ENCODE peak calls at places on chromosomes 3 and 15, in ten cellular contexts. Q is posterior vena cava; D is CD8-positive, alpha-beta memory T cell; Y is adrenal gland; J is activated CD8-positive, alpha-beta memory T cell treated with anti-CD3 and anti-CD28 coated beads for 48 hours; H is HuH-7; I is GM13977; N is GM12865; M is Right ventricle myocardium superior; K is heart left ventricle. S is an unnamed sample.

GRCh38 chr3:85304360-85304964 is 345.7 kb downstream of the CADM2 start:
- DNase-seq in Q (no peak), D (no peak), Y (no peak), J (no peak), H (peak), I (no peak), N (no peak), M (no peak), K (no peak), S (peak)

GRCh38 chr15:80480909-80481308 is 76.7 kb downstream of the ARNT2 start:
- DNase-seq in Q (peak), D (no peak), Y (peak), J (no peak), H (no peak), I (no peak), N (no peak), M (peak), K (peak), S (peak)

GRCh38 chr3:126481808-126482502 is 6.3 kb upstream of the ZXDC start:
- DNase-seq in Q (no peak), D (no peak), Y (peak), J (no peak), H (no peak), I (no peak), N (no peak), M (peak), K (peak), S (peak)

GRCh38 chr3:196655496-196655895 is 16.0 kb downstream of the NRROS start:
- DNase-seq in Q (peak), D (no peak), Y (no peak), J (no peak), H (no peak), I (no peak), N (no peak), M (no peak), K (no peak), S (no peak)

GRCh38 chr15:88398011-88398410 is 69.2 kb downstream of the MRPL46 start:
- DNase-seq in Q (no peak), D (no peak), Y (no peak), J (no peak), H (no peak), I (no peak), N (no peak), M (no peak), K (no peak), S (no peak)

GRCh38 chr3:16888785-16889607 is 4.2 kb downstream of the PLCL2 start:
- DNase-seq in Q (no peak), D (no peak), Y (no peak), J (no peak), H (no peak), I (peak), N (peak), M (no peak), K (no peak), S (no peak)

GRCh38 chr3:127389415-127389814 is 101.6 kb upstream of the PRR20G start:
- DNase-seq in Q (no peak), D (no peak), Y (no peak), J (no peak), H (no peak), I (no peak), N (no peak), M (no peak), K (no peak), S (no peak)

GRCh38 chr15:82681371-82681770 is 28.3 kb downstream of the AP3B2 start:
- DNase-seq in Q (no peak), D (no peak), Y (no peak), J (no peak), H (no peak), I (no peak), N (no peak), M (no peak), K (no peak), S (no peak)

GRCh38 chr3:13891492-13892073 is 11.7 kb upstream of the WNT7A start:
- DNase-seq in Q (no peak), D (no peak), Y (no peak), J (no peak), H (no peak), I (peak), N (no peak), M (no peak), K (no peak), S (no peak)

GRCh38 chr15:57663262-57663661 is 43.3 kb upstream of the POLR2M start:
- DNase-seq in Q (no peak), D (no peak), Y (no peak), J (no peak), H (no peak), I (no peak), N (no peak), M (no peak), K (no peak), S (no peak)

GRCh38 chr15:90084876-90085423 is 17.3 kb downstream of the IDH2 start:
- DNase-seq in Q (no peak), D (no peak), Y (no peak), J (no peak), H (no peak), I (no peak), N (no peak), M (no peak), K (no peak), S (no peak)

GRCh38 chr15:48358681-48359152 is 27.5 kb downstream of the DUT start:
- DNase-seq in Q (no peak), D (no peak), Y (no peak), J (no peak), H (no peak), I (peak), N (peak), M (no peak), K (no peak), S (no peak)

GRCh38 chr3:55012091-55012490 is 84.2 kb upstream of the LRTM1 start:
- DNase-seq in Q (no peak), D (no peak), Y (no peak), J (no peak), H (no peak), I (no peak), N (no peak), M (no peak), K (no peak), S (no peak)

GRCh38 chr15:55221090-55222011 is 24.6 kb upstream of the RSL24D1 start:
- DNase-seq in Q (no peak), D (no peak), Y (peak), J (no peak), H (peak), I (peak), N (peak), M (peak), K (no peak), S (peak)

GRCh38 chr15:99584081-99584600 is 18.4 kb downstream of the MEF2A start:
- DNase-seq in Q (no peak), D (no peak), Y (no peak), J (no peak), H (no peak), I (no peak), N (no peak), M (no peak), K (no peak), S (no peak)

GRCh38 chr15:70528270-70528706 is 235.1 kb downstream of the UACA start:
- DNase-seq in Q (no peak), D (peak), Y (no peak), J (no peak), H (peak), I (peak), N (peak), M (no peak), K (no peak), S (peak)

GRCh38 chr3:45871834-45872233 is 14.5 kb upstream of the CCR9 start:
- DNase-seq in Q (no peak), D (no peak), Y (no peak), J (no peak), H (no peak), I (no peak), N (no peak), M (no peak), K (no peak), S (no peak)

GRCh38 chr3:17307482-17307881 is 422.7 kb downstream of the PLCL2 start:
- DNase-seq in Q (no peak), D (no peak), Y (no peak), J (no peak), H (no peak), I (no peak), N (no peak), M (no peak), K (no peak), S (no peak)

GRCh38 chr3:78887029-78887428 is 880.8 kb downstream of the ROBO1 start:
- DNase-seq in Q (no peak), D (no peak), Y (peak), J (no peak), H (no peak), I (no peak), N (no peak), M (no peak), K (no peak), S (no peak)

GRCh38 chr15:98330692-98331435 is 317.5 kb upstream of the IGF1R start:
- DNase-seq in Q (no peak), D (no peak), Y (no peak), J (no peak), H (no peak), I (no peak), N (no peak), M (no peak), K (no peak), S (no peak)

GRCh38 chr15:34808016-34808415 is 12.7 kb upstream of the ACTC1 start:
- DNase-seq in Q (no peak), D (no peak), Y (no peak), J (no peak), H (no peak), I (no peak), N (no peak), M (no peak), K (no peak), S (no peak)

GRCh38 chr15:99105516-99106341 is 849 bp downstream of the SYNM start:
- DNase-seq in Q (peak), D (no peak), Y (peak), J (no peak), H (no peak), I (peak), N (peak), M (peak), K (peak), S (peak)

GRCh38 chr3:13505147-13506130 is 25.3 kb downstream of the HDAC11 start:
- DNase-seq in Q (peak), D (no peak), Y (no peak), J (no peak), H (no peak), I (no peak), N (no peak), M (peak), K (peak), S (no peak)

GRCh38 chr3:50550079-50550736 is 17.3 kb downstream of the C3orf18 start:
- DNase-seq in Q (no peak), D (peak), Y (peak), J (peak), H (peak), I (peak), N (peak), M (peak), K (peak), S (peak)

GRCh38 chr3:160052385-160053047 is 63.9 kb downstream of the IL12A start:
- DNase-seq in Q (no peak), D (no peak), Y (peak), J (no peak), H (no peak), I (no peak), N (no peak), M (no peak), K (no peak), S (no peak)

GRCh38 chr3:126962756-126963155 is 20.2 kb upstream of the PLXNA1 start:
- DNase-seq in Q (peak), D (no peak), Y (no peak), J (no peak), H (no peak), I (no peak), N (no peak), M (no peak), K (peak), S (no peak)

GRCh38 chr15:72511536-72511935 is 37.4 kb downstream of the ARIH1 start:
- DNase-seq in Q (no peak), D (no peak), Y (no peak), J (no peak), H (no peak), I (no peak), N (no peak), M (no peak), K (no peak), S (no peak)

GRCh38 chr3:16249336-16249735 is 15.4 kb downstream of the DPH3 start:
- DNase-seq in Q (no peak), D (no peak), Y (no peak), J (no peak), H (peak), I (no peak), N (peak), M (no peak), K (no peak), S (no peak)

GRCh38 chr15:99961011-99961441 is 227.8 kb upstream of the LYSMD4 start:
- DNase-seq in Q (no peak), D (no peak), Y (peak), J (no peak), H (peak), I (peak), N (no peak), M (no peak), K (no peak), S (peak)

GRCh38 chr3:51869304-51869703 is 6.1 kb downstream of the IQCF5 start:
- DNase-seq in Q (no peak), D (no peak), Y (no peak), J (no peak), H (no peak), I (no peak), N (no peak), M (no peak), K (no peak), S (no peak)

GRCh38 chr15:29058903-29059539 is 173.2 kb downstream of the APBA2 start:
- DNase-seq in Q (no peak), D (no peak), Y (no peak), J (no peak), H (no peak), I (no peak), N (no peak), M (no peak), K (no peak), S (no peak)

GRCh38 chr3:10015476-10015904 is 10.7 kb upstream of the FANCD2 start:
- DNase-seq in Q (peak), D (no peak), Y (peak), J (no peak), H (no peak), I (no peak), N (no peak), M (peak), K (peak), S (peak)

GRCh38 chr15:81752149-81752942 is 293.5 kb downstream of the MEX3B start:
- DNase-seq in Q (peak), D (no peak), Y (peak), J (no peak), H (no peak), I (no peak), N (no peak), M (peak), K (peak), S (peak)

GRCh38 chr3:106811376-106811775 is 565.9 kb upstream of the CCDC54 start:
- DNase-seq in Q (no peak), D (no peak), Y (no peak), J (no peak), H (no peak), I (no peak), N (no peak), M (no peak), K (no peak), S (no peak)

GRCh38 chr3:3799173-3800075 is at the start of gene LRRN1:
- DNase-seq in Q (peak), D (no peak), Y (peak), J (peak), H (peak), I (peak), N (peak), M (peak), K (peak), S (peak)

GRCh38 chr15:27669641-27670040 is 429.5 kb downstream of the OCA2 start:
- DNase-seq in Q (no peak), D (no peak), Y (no peak), J (no peak), H (no peak), I (no peak), N (no peak), M (no peak), K (no peak), S (no peak)

GRCh38 chr3:142976621-142977398 is 13.3 kb upstream of the PAQR9 start:
- DNase-seq in Q (peak), D (no peak), Y (peak), J (no peak), H (no peak), I (no peak), N (no peak), M (peak), K (peak), S (peak)

GRCh38 chr3:126263539-126263938 is 83.2 kb upstream of the ALDH1L1 start:
- DNase-seq in Q (no peak), D (no peak), Y (no peak), J (no peak), H (no peak), I (no peak), N (no peak), M (no peak), K (no peak), S (no peak)

GRCh38 chr3:55742027-55742710 is 255.1 kb upstream of the WNT5A start:
- DNase-seq in Q (no peak), D (no peak), Y (no peak), J (no peak), H (no peak), I (no peak), N (no peak), M (no peak), K (no peak), S (no peak)

S was measured in hepatocyte.